ENCODE peak calls at places on chromosomes 3 and 15, in ten cellular contexts. One of them, this sample, is unnamed.

GRCh38 chr3:127286571-127287140 is 1.2 kb downstream of the PRR20G start:
- DNase-seq in kidney epithelial cell: peak
- DNase-seq in A172: peak
- DNase-seq in A549: no peak
- DNase-seq in ELR: peak
- DNase-seq in left ventricle myocardium superior: no peak
- DNase-seq in lower lobe of right lung: no peak
- DNase-seq in fibroblast of mammary gland: peak
- DNase-seq in T-cell: no peak
- DNase-seq in MCF 10A: peak
- DNase-seq in this sample: no peak

GRCh38 chr3:95120921-95121320 is 1058.1 kb downstream of the NSUN3 start:
- DNase-seq in T-cell: no peak
- DNase-seq in lower lobe of right lung: no peak
- DNase-seq in A549: no peak
- DNase-seq in fibroblast of mammary gland: no peak
- DNase-seq in kidney epithelial cell: no peak
- DNase-seq in MCF 10A: no peak
- DNase-seq in A172: no peak
- DNase-seq in left ventricle myocardium superior: no peak
- DNase-seq in ELR: no peak
- DNase-seq in this sample: no peak

GRCh38 chr3:114447545-114447944 is 153.7 kb downstream of the TIGIT start:
- DNase-seq in lower lobe of right lung: no peak
- DNase-seq in A549: no peak
- DNase-seq in MCF 10A: peak
- DNase-seq in left ventricle myocardium superior: no peak
- DNase-seq in kidney epithelial cell: no peak
- DNase-seq in T-cell: no peak
- DNase-seq in A172: peak
- DNase-seq in ELR: peak
- DNase-seq in fibroblast of mammary gland: peak
- DNase-seq in this sample: no peak

GRCh38 chr3:63899997-63900396 is 12.2 kb downstream of the SCAANT1 start:
- DNase-seq in left ventricle myocardium superior: no peak
- DNase-seq in kidney epithelial cell: no peak
- DNase-seq in lower lobe of right lung: no peak
- DNase-seq in ELR: no peak
- DNase-seq in A172: no peak
- DNase-seq in A549: no peak
- DNase-seq in fibroblast of mammary gland: no peak
- DNase-seq in MCF 10A: no peak
- DNase-seq in T-cell: no peak
- DNase-seq in this sample: no peak

GRCh38 chr15:101372149-101372577 is 77.1 kb upstream of the SNRPA1 start:
- DNase-seq in fibroblast of mammary gland: peak
- DNase-seq in kidney epithelial cell: no peak
- DNase-seq in A172: no peak
- DNase-seq in A549: no peak
- DNase-seq in left ventricle myocardium superior: no peak
- DNase-seq in ELR: peak
- DNase-seq in lower lobe of right lung: no peak
- DNase-seq in MCF 10A: no peak
- DNase-seq in T-cell: no peak
- DNase-seq in this sample: no peak

GRCh38 chr3:74592359-74592758 is 22.1 kb downstream of the CNTN3 start:
- DNase-seq in kidney epithelial cell: no peak
- DNase-seq in A172: no peak
- DNase-seq in ELR: no peak
- DNase-seq in A549: no peak
- DNase-seq in left ventricle myocardium superior: no peak
- DNase-seq in MCF 10A: no peak
- DNase-seq in T-cell: no peak
- DNase-seq in lower lobe of right lung: no peak
- DNase-seq in fibroblast of mammary gland: peak
- DNase-seq in this sample: no peak

GRCh38 chr3:179791793-179792192 is 139.0 kb downstream of the USP13 start:
- DNase-seq in MCF 10A: no peak
- DNase-seq in fibroblast of mammary gland: no peak
- DNase-seq in left ventricle myocardium superior: no peak
- DNase-seq in ELR: no peak
- DNase-seq in A549: no peak
- DNase-seq in A172: no peak
- DNase-seq in T-cell: no peak
- DNase-seq in lower lobe of right lung: no peak
- DNase-seq in kidney epithelial cell: no peak
- DNase-seq in this sample: no peak

GRCh38 chr3:194314669-194315068 is 36.5 kb downstream of the CPN2 start:
- DNase-seq in A172: no peak
- DNase-seq in kidney epithelial cell: no peak
- DNase-seq in T-cell: no peak
- DNase-seq in lower lobe of right lung: no peak
- DNase-seq in A549: no peak
- DNase-seq in fibroblast of mammary gland: no peak
- DNase-seq in left ventricle myocardium superior: no peak
- DNase-seq in MCF 10A: no peak
- DNase-seq in ELR: no peak
- DNase-seq in this sample: no peak

GRCh38 chr15:68431792-68432401 is at the start of gene ITGA11:
- DNase-seq in fibroblast of mammary gland: no peak
- DNase-seq in MCF 10A: peak
- DNase-seq in A172: peak
- DNase-seq in lower lobe of right lung: peak
- DNase-seq in ELR: peak
- DNase-seq in kidney epithelial cell: no peak
- DNase-seq in A549: peak
- DNase-seq in T-cell: no peak
- DNase-seq in left ventricle myocardium superior: peak
- DNase-seq in this sample: no peak

GRCh38 chr3:139523718-139524117 is 15.8 kb downstream of the RBP1 start:
- DNase-seq in MCF 10A: no peak
- DNase-seq in A172: no peak
- DNase-seq in kidney epithelial cell: no peak
- DNase-seq in lower lobe of right lung: no peak
- DNase-seq in ELR: no peak
- DNase-seq in T-cell: no peak
- DNase-seq in fibroblast of mammary gland: no peak
- DNase-seq in A549: no peak
- DNase-seq in left ventricle myocardium superior: no peak
- DNase-seq in this sample: no peak

GRCh38 chr15:98806275-98806895 is 158.0 kb downstream of the IGF1R start:
- DNase-seq in T-cell: no peak
- DNase-seq in left ventricle myocardium superior: no peak
- DNase-seq in ELR: no peak
- DNase-seq in lower lobe of right lung: no peak
- DNase-seq in A172: no peak
- DNase-seq in MCF 10A: no peak
- DNase-seq in fibroblast of mammary gland: no peak
- DNase-seq in kidney epithelial cell: no peak
- DNase-seq in A549: no peak
- DNase-seq in this sample: no peak

GRCh38 chr15:96974761-96975160 is 644.3 kb downstream of the NR2F2 start:
- DNase-seq in fibroblast of mammary gland: peak
- DNase-seq in MCF 10A: peak
- DNase-seq in T-cell: no peak
- DNase-seq in kidney epithelial cell: no peak
- DNase-seq in A549: no peak
- DNase-seq in ELR: peak
- DNase-seq in A172: peak
- DNase-seq in lower lobe of right lung: no peak
- DNase-seq in left ventricle myocardium superior: no peak
- DNase-seq in this sample: no peak

GRCh38 chr15:57994468-57995154 is 70.9 kb downstream of the ALDH1A2 start:
- DNase-seq in kidney epithelial cell: no peak
- DNase-seq in ELR: peak
- DNase-seq in lower lobe of right lung: no peak
- DNase-seq in T-cell: no peak
- DNase-seq in MCF 10A: no peak
- DNase-seq in A549: no peak
- DNase-seq in left ventricle myocardium superior: no peak
- DNase-seq in fibroblast of mammary gland: peak
- DNase-seq in A172: no peak
- DNase-seq in this sample: no peak

GRCh38 chr3:98855811-98856400 is 45.6 kb downstream of the DCBLD2 start:
- DNase-seq in left ventricle myocardium superior: no peak
- DNase-seq in A172: peak
- DNase-seq in fibroblast of mammary gland: peak
- DNase-seq in lower lobe of right lung: no peak
- DNase-seq in ELR: peak
- DNase-seq in T-cell: no peak
- DNase-seq in kidney epithelial cell: peak
- DNase-seq in A549: no peak
- DNase-seq in MCF 10A: peak
- DNase-seq in this sample: no peak

GRCh38 chr15:42802168-42802567 is 65.2 kb upstream of the CDAN1 start:
- DNase-seq in ELR: no peak
- DNase-seq in MCF 10A: no peak
- DNase-seq in fibroblast of mammary gland: no peak
- DNase-seq in left ventricle myocardium superior: no peak
- DNase-seq in A172: no peak
- DNase-seq in A549: no peak
- DNase-seq in lower lobe of right lung: no peak
- DNase-seq in kidney epithelial cell: no peak
- DNase-seq in T-cell: no peak
- DNase-seq in this sample: no peak

GRCh38 chr3:21795152-21795837 is 44.3 kb upstream of the ZNF385D start:
- DNase-seq in kidney epithelial cell: no peak
- DNase-seq in fibroblast of mammary gland: no peak
- DNase-seq in lower lobe of right lung: no peak
- DNase-seq in left ventricle myocardium superior: peak
- DNase-seq in A172: no peak
- DNase-seq in ELR: no peak
- DNase-seq in A549: no peak
- DNase-seq in T-cell: no peak
- DNase-seq in MCF 10A: no peak
- DNase-seq in this sample: no peak

GRCh38 chr3:46087871-46088270 is 60.6 kb upstream of the XCR1 start:
- DNase-seq in fibroblast of mammary gland: peak
- DNase-seq in kidney epithelial cell: no peak
- DNase-seq in left ventricle myocardium superior: no peak
- DNase-seq in T-cell: no peak
- DNase-seq in MCF 10A: peak
- DNase-seq in A549: no peak
- DNase-seq in ELR: peak
- DNase-seq in A172: peak
- DNase-seq in lower lobe of right lung: peak
- DNase-seq in this sample: no peak

GRCh38 chr15:29522373-29523276 is 253.0 kb upstream of the NSMCE3 start:
- DNase-seq in fibroblast of mammary gland: no peak
- DNase-seq in MCF 10A: peak
- DNase-seq in kidney epithelial cell: peak
- DNase-seq in left ventricle myocardium superior: no peak
- DNase-seq in A172: peak
- DNase-seq in ELR: peak
- DNase-seq in A549: peak
- DNase-seq in lower lobe of right lung: no peak
- DNase-seq in T-cell: no peak
- DNase-seq in this sample: no peak

GRCh38 chr15:74159773-74160172 is 13.7 kb upstream of the ISLR start:
- DNase-seq in A549: no peak
- DNase-seq in A172: no peak
- DNase-seq in MCF 10A: no peak
- DNase-seq in fibroblast of mammary gland: no peak
- DNase-seq in T-cell: no peak
- DNase-seq in lower lobe of right lung: no peak
- DNase-seq in kidney epithelial cell: no peak
- DNase-seq in ELR: no peak
- DNase-seq in left ventricle myocardium superior: no peak
- DNase-seq in this sample: no peak

GRCh38 chr15:66703540-66703941 is 1.5 kb downstream of the SMAD6 start:
- DNase-seq in A549: no peak
- DNase-seq in fibroblast of mammary gland: peak
- DNase-seq in left ventricle myocardium superior: peak
- DNase-seq in A172: no peak
- DNase-seq in T-cell: no peak
- DNase-seq in ELR: peak
- DNase-seq in MCF 10A: no peak
- DNase-seq in lower lobe of right lung: peak
- DNase-seq in kidney epithelial cell: no peak
- DNase-seq in this sample: peak

GRCh38 chr3:153165211-153165815 is 3.3 kb downstream of the RAP2B start:
- DNase-seq in A172: no peak
- DNase-seq in ELR: peak
- DNase-seq in T-cell: no peak
- DNase-seq in kidney epithelial cell: no peak
- DNase-seq in A549: no peak
- DNase-seq in fibroblast of mammary gland: peak
- DNase-seq in MCF 10A: no peak
- DNase-seq in lower lobe of right lung: no peak
- DNase-seq in left ventricle myocardium superior: no peak
- DNase-seq in this sample: peak

GRCh38 chr3:155595371-155595770 is 149.5 kb downstream of the PLCH1 start:
- DNase-seq in T-cell: no peak
- DNase-seq in left ventricle myocardium superior: no peak
- DNase-seq in A172: no peak
- DNase-seq in fibroblast of mammary gland: no peak
- DNase-seq in A549: no peak
- DNase-seq in kidney epithelial cell: no peak
- DNase-seq in lower lobe of right lung: no peak
- DNase-seq in MCF 10A: no peak
- DNase-seq in ELR: no peak
- DNase-seq in this sample: no peak

GRCh38 chr3:87674397-87675161 is 384.2 kb downstream of the CGGBP1 start:
- DNase-seq in kidney epithelial cell: no peak
- DNase-seq in lower lobe of right lung: no peak
- DNase-seq in left ventricle myocardium superior: no peak
- DNase-seq in A172: no peak
- DNase-seq in MCF 10A: no peak
- DNase-seq in T-cell: no peak
- DNase-seq in A549: no peak
- DNase-seq in ELR: no peak
- DNase-seq in fibroblast of mammary gland: no peak
- DNase-seq in this sample: no peak

GRCh38 chr3:166783206-166783605 is 596.9 kb downstream of the ZBBX start:
- DNase-seq in kidney epithelial cell: no peak
- DNase-seq in A549: no peak
- DNase-seq in ELR: no peak
- DNase-seq in left ventricle myocardium superior: no peak
- DNase-seq in lower lobe of right lung: no peak
- DNase-seq in MCF 10A: no peak
- DNase-seq in T-cell: no peak
- DNase-seq in fibroblast of mammary gland: no peak
- DNase-seq in A172: no peak
- DNase-seq in this sample: no peak

GRCh38 chr15:69490356-69491050 is 37.9 kb downstream of the RPLP1 start:
- DNase-seq in A172: no peak
- DNase-seq in lower lobe of right lung: no peak
- DNase-seq in left ventricle myocardium superior: no peak
- DNase-seq in ELR: no peak
- DNase-seq in kidney epithelial cell: no peak
- DNase-seq in A549: no peak
- DNase-seq in MCF 10A: no peak
- DNase-seq in T-cell: no peak
- DNase-seq in fibroblast of mammary gland: no peak
- DNase-seq in this sample: no peak

GRCh38 chr3:157572559-157573270 is 69.5 kb upstream of the VEPH1 start:
- DNase-seq in left ventricle myocardium superior: no peak
- DNase-seq in T-cell: no peak
- DNase-seq in A549: peak
- DNase-seq in fibroblast of mammary gland: peak
- DNase-seq in ELR: peak
- DNase-seq in kidney epithelial cell: no peak
- DNase-seq in A172: peak
- DNase-seq in MCF 10A: peak
- DNase-seq in lower lobe of right lung: no peak
- DNase-seq in this sample: no peak

GRCh38 chr15:31399544-31400171 is 73.0 kb downstream of the KLF13 start:
- DNase-seq in lower lobe of right lung: no peak
- DNase-seq in A172: peak
- DNase-seq in MCF 10A: peak
- DNase-seq in left ventricle myocardium superior: no peak
- DNase-seq in T-cell: no peak
- DNase-seq in kidney epithelial cell: no peak
- DNase-seq in fibroblast of mammary gland: peak
- DNase-seq in ELR: peak
- DNase-seq in A549: no peak
- DNase-seq in this sample: no peak